ENCODE peak calls at places on chromosome 4, in eight cellular contexts. N is heart left ventricle, J is psoas muscle, C is tibial nerve, A is body of pancreas, M is right cardiac atrium, K is caudate nucleus, F is dorsolateral prefrontal cortex. R is an unnamed sample.

GRCh38 chr4:182884046-182884445 is 33.1 kb downstream of the DCTD start:
- DNase-seq in N (no peak), J (no peak), C (no peak), A (no peak), M (no peak), K (no peak), F (no peak), R (no peak)

GRCh38 chr4:164931551-164932324 is 45.7 kb downstream of the TRIM61 start:
- DNase-seq in N (no peak), J (no peak), C (no peak), A (no peak), M (no peak), K (no peak), F (no peak), R (no peak)

GRCh38 chr4:2793578-2793919 is 664 bp downstream of the SH3BP2 start:
- DNase-seq in N (peak; percentile 46), J (peak; percentile 58), C (peak; percentile 12), A (peak; percentile 50), M (peak; percentile 82), K (no peak), F (peak; percentile 43), R (no peak)

GRCh38 chr4:55178226-55179005 is 53.0 kb upstream of the KDR start:
- DNase-seq in N (no peak), J (no peak), C (no peak), A (no peak), M (no peak), K (no peak), F (no peak), R (no peak)

GRCh38 chr4:38157592-38157991 is 197.4 kb downstream of the PTTG2 start:
- DNase-seq in N (no peak), J (no peak), C (no peak), A (peak; percentile 48), M (no peak), K (no peak), F (no peak), R (no peak)

GRCh38 chr4:75671802-75672421 is 1.3 kb downstream of the G3BP2 start:
- DNase-seq in N (no peak), J (no peak), C (no peak), A (no peak), M (no peak), K (no peak), F (no peak), R (no peak)

GRCh38 chr4:18247189-18247588 is 225.6 kb upstream of the LCORL start:
- DNase-seq in N (no peak), J (no peak), C (no peak), A (no peak), M (no peak), K (no peak), F (no peak), R (no peak)

GRCh38 chr4:138875886-138876608 is 139.5 kb upstream of the NOCT start:
- DNase-seq in N (no peak), J (no peak), C (no peak), A (no peak), M (no peak), K (no peak), F (no peak), R (no peak)

GRCh38 chr4:182492456-182492855 is 249.3 kb downstream of the TENM3 start:
- DNase-seq in N (no peak), J (no peak), C (no peak), A (no peak), M (no peak), K (no peak), F (no peak), R (no peak)

GRCh38 chr4:139550724-139551429 is 5.1 kb downstream of the SETD7 start:
- DNase-seq in N (no peak), J (no peak), C (no peak), A (peak; percentile 62), M (peak; percentile 74), K (no peak), F (no peak), R (no peak)

GRCh38 chr4:23323436-23323835 is 566.4 kb downstream of the PPARGC1A start:
- DNase-seq in N (no peak), J (no peak), C (no peak), A (no peak), M (no peak), K (no peak), F (no peak), R (no peak)

GRCh38 chr4:23327120-23327519 is 562.7 kb downstream of the PPARGC1A start:
- DNase-seq in N (no peak), J (no peak), C (no peak), A (no peak), M (no peak), K (no peak), F (no peak), R (no peak)

GRCh38 chr4:23322732-23323131 is 567.1 kb downstream of the PPARGC1A start:
- DNase-seq in N (no peak), J (no peak), C (no peak), A (no peak), M (no peak), K (no peak), F (no peak), R (no peak)

GRCh38 chr4:23320881-23321612 is 568.8 kb downstream of the PPARGC1A start:
- DNase-seq in N (no peak), J (no peak), C (no peak), A (no peak), M (no peak), K (no peak), F (no peak), R (no peak)

GRCh38 chr4:23324291-23324690 is 565.6 kb downstream of the PPARGC1A start:
- DNase-seq in N (no peak), J (no peak), C (no peak), A (no peak), M (no peak), K (no peak), F (no peak), R (no peak)
- H3K27ac ChIP-seq in N (no peak overlapping the region), J (peak overlapping the region; percentile 69), C (no peak overlapping the region), A (no peak overlapping the region), M (no peak overlapping the region), K (no peak overlapping the region), F (no peak overlapping the region), R (no peak overlapping the region)

GRCh38 chr4:57034571-57034970 is 55.9 kb downstream of the POLR2B start:
- DNase-seq in N (no peak), J (no peak), C (no peak), A (no peak), M (no peak), K (no peak), F (no peak), R (no peak)

GRCh38 chr4:57037982-57038604 is 59.4 kb downstream of the POLR2B start:
- DNase-seq in N (peak; percentile 67), J (peak; percentile 51), C (peak; percentile 45), A (peak; percentile 81), M (peak; percentile 86), K (no peak), F (peak; percentile 53), R (peak; percentile 12)

GRCh38 chr4:57040510-57040909 is 61.8 kb downstream of the POLR2B start:
- DNase-seq in N (no peak), J (no peak), C (no peak), A (no peak), M (no peak), K (no peak), F (no peak), R (no peak)

GRCh38 chr4:57043304-57044251 is 64.9 kb downstream of the POLR2B start:
- DNase-seq in N (peak; percentile 60), J (no peak), C (no peak), A (no peak), M (peak; percentile 58), K (no peak), F (no peak), R (no peak)

DNA sequence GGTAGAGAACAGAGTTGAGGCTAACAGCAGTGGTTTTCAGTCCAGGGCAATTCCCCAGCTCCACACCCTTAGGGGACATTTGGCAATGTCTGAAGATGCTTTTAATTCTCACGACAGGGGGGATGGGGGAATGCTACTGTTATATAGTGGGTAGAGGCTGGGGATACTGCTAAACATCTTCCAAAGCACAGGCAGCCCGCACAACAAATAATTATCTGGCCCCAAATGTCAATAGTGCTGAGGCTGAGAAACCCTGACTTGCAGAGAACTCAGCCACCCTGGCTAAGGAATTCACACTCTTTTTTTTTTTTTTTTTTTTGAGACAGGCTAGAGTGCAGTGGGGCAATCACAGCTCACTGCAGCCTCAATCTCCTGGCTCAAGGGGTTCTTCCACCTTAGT is 60.6 kb downstream of the POLR2B start:
- DNase-seq in N (no peak), J (no peak), C (no peak), A (no peak), M (no peak), K (no peak), F (no peak), R (no peak)
- H3K27ac ChIP-seq in N (no peak overlapping the region), J (no peak overlapping the region), C (no peak overlapping the region), A (no peak overlapping the region), M (peak overlapping the region; percentile 13), K (no peak overlapping the region), F (no peak overlapping the region), R (no peak overlapping the region)

GRCh38 chr4:173490817-173491518 is 39.1 kb downstream of the HAND2 start:
- DNase-seq in N (no peak), J (no peak), C (no peak), A (no peak), M (no peak), K (no peak), F (no peak), R (no peak)
- H3K27ac ChIP-seq in N (peak overlapping the region; percentile 48), J (no peak overlapping the region), C (no peak overlapping the region), A (no peak overlapping the region), M (peak overlapping the region; percentile 14), K (no peak overlapping the region), F (no peak overlapping the region), R (no peak overlapping the region)

DNA sequence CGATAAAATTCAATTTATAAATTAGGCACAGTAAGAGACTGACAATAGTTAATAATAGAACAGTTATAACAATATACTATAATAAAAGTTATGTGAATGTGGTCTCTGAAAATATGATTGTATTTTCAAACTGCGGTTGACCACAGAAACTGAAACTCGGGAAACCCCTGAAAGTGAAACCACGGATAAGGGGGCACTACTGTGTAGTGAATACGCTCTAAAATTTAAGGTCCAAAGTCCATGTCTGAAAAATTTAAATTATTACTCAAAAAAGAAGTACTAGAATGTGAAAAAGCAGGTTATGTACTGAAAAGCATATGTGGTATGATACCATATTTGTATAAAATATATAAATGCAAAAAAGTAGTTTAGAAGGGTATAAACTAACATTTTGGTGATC is 1.9 kb downstream of the SMIM14 start:
- DNase-seq in N (no peak), J (no peak), C (no peak), A (no peak), M (no peak), K (no peak), F (no peak), R (no peak)
- H3K27ac ChIP-seq in N (peak overlapping the region; percentile 94), J (peak overlapping the region; percentile 100), C (peak overlapping the region; percentile 84), A (peak overlapping the region; percentile 99), M (no peak overlapping the region), K (no peak overlapping the region), F (peak overlapping the region; percentile 98), R (no peak overlapping the region)

GRCh38 chr4:175412744-175413143 is 399.3 kb downstream of the GPM6A start:
- DNase-seq in N (no peak), J (no peak), C (no peak), A (no peak), M (no peak), K (no peak), F (no peak), R (no peak)
- H3K27ac ChIP-seq in N (no peak overlapping the region), J (no peak overlapping the region), C (no peak overlapping the region), A (no peak overlapping the region), M (no peak overlapping the region), K (no peak overlapping the region), F (no peak overlapping the region), R (no peak overlapping the region)